ENCODE peak calls at places on chromosomes 16 and 17, in six cellular contexts. Y, G, F, I, O and R are unnamed samples.

GRCh38 chr17:67836205-67836987 is 11.1 kb downstream of the BPTF start:
- DNase-seq in Y (no peak), G (peak), F (peak), I (no peak), O (no peak), R (peak)

GRCh38 chr16:27722892-27723450 is 173.0 kb downstream of the KATNIP start:
- DNase-seq in Y (no peak), G (no peak), F (no peak), I (no peak), O (no peak), R (no peak)

GRCh38 chr17:4358154-4358553 is 8.3 kb downstream of the UBE2G1 start:
- DNase-seq in Y (no peak), G (no peak), F (no peak), I (no peak), O (no peak), R (no peak)

GRCh38 chr17:80999224-81000088 is 7.8 kb downstream of the CHMP6 start:
- DNase-seq in Y (no peak), G (no peak), F (no peak), I (no peak), O (no peak), R (no peak)

GRCh38 chr17:40445769-40446468 is 2.7 kb downstream of the IGFBP4 start:
- DNase-seq in Y (no peak), G (peak), F (no peak), I (no peak), O (peak), R (peak)

GRCh38 chr17:29151567-29151966 is 28.6 kb downstream of the MYO18A start:
- DNase-seq in Y (no peak), G (peak), F (peak), I (no peak), O (peak), R (peak)

GRCh38 chr17:79981661-79982101 is 54.0 kb downstream of the TBC1D16 start:
- DNase-seq in Y (no peak), G (no peak), F (no peak), I (no peak), O (no peak), R (no peak)

GRCh38 chr17:47204722-47205418 is 4.3 kb upstream of the MYL4 start:
- DNase-seq in Y (no peak), G (peak), F (peak), I (no peak), O (no peak), R (no peak)

GRCh38 chr16:1054660-1055556 is 17.6 kb upstream of the SSTR5 start:
- DNase-seq in Y (no peak), G (peak), F (peak), I (no peak), O (peak), R (peak)

GRCh38 chr16:89602273-89602951 is 11.0 kb upstream of the DPEP1 start:
- DNase-seq in Y (peak), G (peak), F (peak), I (peak), O (peak), R (peak)

GRCh38 chr16:84502581-84502980 is 1.9 kb downstream of the MEAK7 start:
- DNase-seq in Y (no peak), G (peak), F (peak), I (no peak), O (no peak), R (no peak)

GRCh38 chr17:60557805-60558204 is 31.8 kb upstream of the APPBP2 start:
- DNase-seq in Y (no peak), G (peak), F (no peak), I (no peak), O (no peak), R (no peak)

GRCh38 chr16:81480856-81481821 is 36.5 kb downstream of the CMIP start:
- DNase-seq in Y (no peak), G (peak), F (peak), I (no peak), O (no peak), R (peak)

GRCh38 chr17:59620064-59620359 is 317 bp downstream of the CLTC start:
- DNase-seq in Y (no peak), G (no peak), F (no peak), I (no peak), O (no peak), R (no peak)

GRCh38 chr16:82264781-82265180 is 94.8 kb upstream of the MPHOSPH6 start:
- DNase-seq in Y (no peak), G (no peak), F (no peak), I (no peak), O (no peak), R (no peak)

GRCh38 chr17:9364837-9365430 is 210.7 kb downstream of the STX8 start:
- DNase-seq in Y (no peak), G (no peak), F (peak), I (no peak), O (no peak), R (no peak)

DNA sequence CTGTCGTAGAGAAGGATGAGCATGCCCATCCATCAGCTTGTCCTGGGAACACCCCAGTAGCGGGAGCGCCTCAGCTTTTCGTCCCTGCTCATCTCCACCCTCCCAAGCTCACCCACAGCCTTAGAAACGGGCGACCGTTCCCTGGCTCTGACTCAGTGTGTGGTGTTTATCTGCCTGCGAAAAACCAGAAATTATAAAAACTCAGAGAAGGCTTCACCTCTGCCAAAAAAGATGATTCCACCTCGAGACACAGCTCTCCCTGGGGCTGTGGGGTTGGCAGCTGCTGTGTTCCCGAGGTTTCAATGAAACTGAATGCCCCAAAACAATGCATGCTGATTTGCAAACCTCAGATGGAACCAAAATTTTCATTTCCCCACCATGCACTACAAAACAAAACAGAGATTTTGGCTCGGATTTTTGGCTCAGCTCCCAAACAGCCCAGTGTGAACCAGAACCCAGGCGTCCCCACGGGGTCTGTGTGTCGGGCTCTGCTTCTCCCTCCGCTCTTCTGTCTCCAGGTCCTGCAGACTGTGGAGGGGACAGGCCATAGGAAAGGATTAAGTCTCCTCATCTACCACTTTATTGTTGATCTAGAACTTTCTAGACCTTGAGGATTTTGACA is 62.4 kb upstream of the MED9 start:
- DNase-seq in Y (no peak), G (peak), F (peak), I (no peak), O (no peak), R (peak)
- H3K4me3 ChIP-seq in Y (no peak), G (peak), F (peak), I (peak), O (no peak), R (peak)

GRCh38 chr17:17877548-17878358 is 41.0 kb upstream of the SREBF1 start:
- DNase-seq in Y (peak), G (peak), F (peak), I (peak), O (no peak), R (peak)
- TF ChIP-seq CTCF in Y (peak), G (no peak), F (no peak), I (no peak), O (no peak), R (peak)

GRCh38 chr17:82492647-82493516 is 26.6 kb upstream of the FOXK2 start:
- DNase-seq in Y (no peak), G (peak), F (peak), I (no peak), O (peak), R (peak)

GRCh38 chr17:82495844-82496528 is 23.5 kb upstream of the FOXK2 start:
- DNase-seq in Y (no peak), G (no peak), F (no peak), I (no peak), O (no peak), R (no peak)

GRCh38 chr17:82493517-82493840 is 26.1 kb upstream of the FOXK2 start:
- DNase-seq in Y (no peak), G (no peak), F (no peak), I (no peak), O (peak), R (no peak)

GRCh38 chr17:82496529-82497434 is 22.8 kb upstream of the FOXK2 start:
- DNase-seq in Y (peak), G (peak), F (peak), I (peak), O (peak), R (peak)

GRCh38 chr17:82494236-82495055 is 25.1 kb upstream of the FOXK2 start:
- DNase-seq in Y (peak), G (peak), F (peak), I (peak), O (peak), R (peak)
- H3K4me3 ChIP-seq in Y (no peak), G (peak), F (peak), I (no peak), O (peak), R (peak)

GRCh38 chr17:76373481-76373825 is 11.0 kb upstream of the SPHK1 start:
- DNase-seq in Y (no peak), G (no peak), F (no peak), I (no peak), O (no peak), R (no peak)
- TF ChIP-seq CTCF in Y (no peak), G (no peak), F (no peak), I (no peak), O (no peak), R (no peak)

GRCh38 chr17:58337600-58338453 is 9.2 kb upstream of the TSPOAP1 start:
- DNase-seq in Y (peak), G (peak), F (peak), I (no peak), O (no peak), R (peak)
- H3K4me3 ChIP-seq in Y (no peak), G (no peak), F (no peak), I (peak), O (no peak), R (no peak)

DNA sequence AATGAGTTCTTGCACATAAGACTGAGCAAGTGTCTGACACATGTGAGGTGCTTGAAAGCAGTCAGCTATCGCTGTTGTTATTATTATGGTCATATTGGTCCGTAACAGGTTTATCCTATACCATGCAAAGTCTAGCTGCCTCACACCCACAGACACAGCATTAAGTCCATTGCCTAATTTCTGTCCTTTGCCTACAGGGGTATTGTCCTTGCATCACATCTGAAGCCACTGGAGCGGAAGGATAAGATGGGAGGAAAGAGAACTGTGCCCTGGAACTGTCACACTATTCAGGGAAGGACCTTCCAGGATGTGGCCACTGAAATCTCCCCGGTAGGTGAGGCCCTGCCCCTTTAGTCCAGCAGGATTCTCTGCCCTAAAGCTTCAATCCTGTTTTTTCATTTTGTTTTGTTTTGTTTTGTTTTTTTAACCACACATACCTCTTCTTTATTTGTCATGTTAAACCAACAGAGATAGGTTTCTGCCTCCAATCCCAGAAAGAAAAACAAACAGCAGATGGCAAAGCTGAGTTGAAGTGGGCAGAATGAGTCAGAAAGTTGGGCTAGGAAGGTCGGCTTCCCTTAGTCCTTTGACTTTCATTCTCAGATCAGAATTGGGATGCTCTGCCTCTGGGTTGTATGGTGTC is 2.2 kb upstream of the EFTUD2 start:
- DNase-seq in Y (no peak), G (peak), F (peak), I (no peak), O (no peak), R (peak)
- TF ChIP-seq CTCF in Y (no peak), G (no peak), F (peak), I (no peak), O (no peak), R (peak)

GRCh38 chr16:50776042-50776441 is 34.2 kb downstream of the CYLD start:
- DNase-seq in Y (no peak), G (no peak), F (no peak), I (no peak), O (no peak), R (no peak)
- H3K4me3 ChIP-seq in Y (no peak), G (no peak), F (no peak), I (no peak), O (no peak), R (no peak)

DNA sequence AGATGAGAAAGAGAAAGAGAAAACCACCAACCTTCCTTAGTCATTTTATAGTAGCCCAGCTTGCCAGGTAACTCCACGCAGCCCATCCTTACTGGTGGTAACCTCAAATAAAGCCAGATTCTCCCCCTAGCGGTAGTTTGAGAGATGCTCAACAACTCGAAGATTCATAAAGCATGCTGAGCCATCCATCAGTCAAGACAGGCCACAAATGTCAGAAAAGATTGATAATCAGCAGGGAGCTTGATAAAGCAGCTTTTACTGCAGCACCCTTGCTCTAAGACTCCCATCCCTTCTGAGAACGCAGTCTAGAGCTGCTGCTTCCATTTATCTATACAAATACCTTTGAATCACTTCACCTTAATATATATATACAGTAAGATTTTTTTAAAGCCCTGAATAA is 451.5 kb upstream of the HSBP1 start:
- DNase-seq in Y (peak), G (peak), F (peak), I (no peak), O (peak), R (peak)
- TF ChIP-seq CTCF in Y (peak), G (peak), F (peak), I (peak), O (peak), R (peak)